ENCODE peak calls at places on chromosomes 13 and 19, in seven cellular contexts. Z, A, T, F, G, C and Y are unnamed samples.
A peak's percentile ranks its signal among the peaks of the same experiment; 100 is the strongest.

GRCh38 chr19:27759896-27760295 is 1453.1 kb downstream of the UQCRFS1 start:
- DNase-seq in G (no peak), F (no peak), T (no peak), Z (no peak), C (no peak), A (no peak), Y (no peak)

GRCh38 chr19:31054430-31054829 is 294.8 kb downstream of the TSHZ3 start:
- DNase-seq in Z (peak; percentile 92), G (peak; percentile 88), T (peak; percentile 83), F (peak; percentile 40), A (peak; percentile 37), C (peak; percentile 70), Y (peak; percentile 80)

GRCh38 chr19:9144920-9145319 is 4.7 kb downstream of the ZNF317 start:
- DNase-seq in F (no peak), G (no peak), C (no peak), A (no peak), Z (peak; percentile 23), T (no peak), Y (peak; percentile 16)

GRCh38 chr19:18167975-18168645 is 5.5 kb upstream of the IFI30 start:
- DNase-seq in G (no peak), C (no peak), Z (no peak), A (peak; percentile 51), T (peak; percentile 16), F (no peak), Y (peak; percentile 47)

GRCh38 chr13:25847145-25847544 is 204.7 kb downstream of the SHISA2 start:
- DNase-seq in F (no peak), G (no peak), Z (no peak), C (no peak), A (no peak), T (no peak), Y (no peak)

GRCh38 chr13:36297600-36298338 is at the start of gene CCDC169:
- DNase-seq in C (peak; percentile 83), Z (peak; percentile 89), F (peak; percentile 65), A (peak; percentile 87), T (peak; percentile 51), G (peak; percentile 93), Y (peak; percentile 79)

GRCh38 chr19:3516675-3517207 is 10.6 kb downstream of the FZR1 start:
- DNase-seq in F (no peak), G (no peak), T (no peak), C (no peak), A (no peak), Z (no peak), Y (no peak)

GRCh38 chr19:19900124-19900523 is 622 bp upstream of the ZNF93 start:
- DNase-seq in F (no peak), G (no peak), C (no peak), Z (peak; percentile 81), A (peak; percentile 28), T (peak; percentile 75), Y (peak; percentile 79)

GRCh38 chr19:32581704-32582164 is 744 bp downstream of the PDCD5 start:
- DNase-seq in Z (peak; percentile 37), C (no peak), G (peak; percentile 31), F (no peak), T (peak; percentile 66), A (peak; percentile 72), Y (peak; percentile 87)

GRCh38 chr19:12166596-12166995 is 3.7 kb downstream of the ZNF136 start:
- DNase-seq in Z (no peak), G (no peak), F (no peak), C (no peak), A (no peak), T (peak; percentile 67), Y (peak; percentile 48)

GRCh38 chr13:64756621-64757020 is 2473.5 kb downstream of the PCDH9 start:
- DNase-seq in F (no peak), G (no peak), Z (no peak), A (peak; percentile 20), C (no peak), T (no peak), Y (no peak)

GRCh38 chr13:73173160-73173905 is 114.5 kb downstream of the KLF5 start:
- DNase-seq in Z (no peak), A (peak; percentile 92), C (no peak), F (no peak), G (no peak), T (no peak), Y (no peak)

GRCh38 chr19:13044160-13044853 is 49.0 kb downstream of the NFIX start:
- DNase-seq in T (peak; percentile 62), F (no peak), A (no peak), C (no peak), G (no peak), Z (no peak), Y (no peak)

GRCh38 chr13:105336706-105337582 is 1198.5 kb downstream of the EFNB2 start:
- DNase-seq in F (no peak), G (no peak), A (peak; percentile 12), T (peak; percentile 55), Z (peak; percentile 21), C (no peak), Y (no peak)

GRCh38 chr13:51034906-51035305 is 76.2 kb downstream of the C13orf42 start:
- DNase-seq in G (no peak), Z (no peak), T (no peak), C (no peak), F (no peak), A (no peak), Y (no peak)

GRCh38 chr13:84816567-84817133 is 934.4 kb upstream of the SLITRK1 start:
- DNase-seq in G (no peak), A (no peak), T (no peak), Z (no peak), F (no peak), C (no peak), Y (no peak)

GRCh38 chr13:106533940-106534843 is 1.3 kb downstream of the EFNB2 start:
- DNase-seq in G (no peak), C (no peak), A (peak; percentile 40), T (peak; percentile 63), F (no peak), Z (peak; percentile 78), Y (peak; percentile 83)

GRCh38 chr13:20128459-20128927 is 32.4 kb downstream of the GJA3 start:
- DNase-seq in C (no peak), T (no peak), A (peak; percentile 48), Z (no peak), F (no peak), G (peak; percentile 45), Y (no peak)

GRCh38 chr13:44174769-44175425 is 198.7 kb upstream of the SERP2 start:
- DNase-seq in G (no peak), F (no peak), C (no peak), A (peak; percentile 78), T (peak; percentile 76), Z (peak; percentile 93), Y (peak; percentile 74)

GRCh38 chr19:2180881-2181617 is 17.3 kb downstream of the DOT1L start:
- DNase-seq in C (no peak), G (peak; percentile 24), F (no peak), A (no peak), T (no peak), Z (no peak), Y (no peak)

DNA sequence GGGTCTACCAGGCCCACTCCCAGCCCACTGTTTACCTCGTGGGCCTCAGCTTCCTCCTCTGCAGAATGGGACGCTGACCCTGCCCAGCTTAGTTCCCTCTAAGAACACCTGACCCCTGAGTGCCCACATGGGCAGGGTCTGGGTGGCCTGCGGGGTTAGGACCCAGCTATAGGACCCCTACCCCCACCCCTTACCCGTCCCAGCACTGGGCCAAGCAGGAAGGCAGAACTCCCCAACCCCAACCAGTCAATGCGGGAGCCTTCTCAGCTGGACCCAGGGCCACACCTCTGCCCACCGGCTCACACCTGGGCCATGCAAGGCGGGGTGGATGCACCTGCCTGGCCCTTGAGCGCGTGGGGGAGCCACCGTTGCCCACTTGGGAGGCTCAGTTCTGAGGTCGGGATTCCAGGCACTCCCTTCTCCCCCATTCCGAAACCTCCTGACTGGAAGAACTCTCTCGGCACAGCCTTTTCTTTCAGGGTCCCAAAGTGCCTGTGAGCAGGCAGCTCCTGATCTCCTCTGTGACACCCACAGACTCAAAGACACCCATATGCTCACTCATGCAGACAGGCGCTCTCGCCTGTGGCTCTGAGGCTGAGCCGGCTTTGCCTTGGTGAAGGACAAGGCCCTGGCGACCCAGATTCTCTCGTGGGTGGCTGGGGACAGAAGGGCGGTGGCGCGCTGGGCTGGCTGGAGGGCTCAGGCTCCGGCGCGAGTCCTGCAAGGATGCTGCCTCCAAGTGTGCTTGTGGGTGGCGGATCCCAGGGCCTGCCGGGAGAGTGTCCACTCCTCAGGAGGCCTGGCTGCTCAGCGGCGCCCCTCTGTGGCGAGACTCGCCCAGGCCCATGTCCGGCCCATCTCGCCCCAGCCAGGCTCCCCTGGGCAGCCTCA is 27.9 kb upstream of the PARP4 start:
- DNase-seq in T (no peak), A (no peak), F (peak; percentile 23), C (peak; percentile 54), Z (peak; percentile 72), G (peak; percentile 82), Y (peak; percentile 25)
- H3K4me2 ChIP-seq in T (no peak overlapping the region), A (no peak overlapping the region), F (no peak overlapping the region), C (peak overlapping the region; percentile 93), Z (no peak overlapping the region), G (peak overlapping the region; percentile 44), Y (no peak overlapping the region)

GRCh38 chr13:77124423-77124822 is 97.5 kb upstream of the FBXL3 start:
- DNase-seq in T (no peak), C (no peak), Z (no peak), F (no peak), A (no peak), G (no peak), Y (no peak)
- H3K18ac ChIP-seq in T (no peak overlapping the region), C (no peak overlapping the region), Z (no peak overlapping the region), F (no peak overlapping the region), A (no peak overlapping the region), G (no peak overlapping the region), Y (no peak overlapping the region)

GRCh38 chr19:49497047-49497789 is 984 bp downstream of the RPS11 start:
- DNase-seq in G (peak; percentile 54), C (no peak), Z (peak; percentile 71), A (peak; percentile 62), T (peak; percentile 47), F (no peak), Y (peak; percentile 58)

GRCh38 chr19:49498475-49498874 is 2.2 kb downstream of the RPS11 start:
- DNase-seq in T (no peak), G (no peak), A (no peak), C (no peak), Z (no peak), F (no peak), Y (no peak)

GRCh38 chr19:49499030-49499670 is 2.9 kb downstream of the RPS11 start:
- DNase-seq in C (no peak), Z (no peak), A (no peak), F (no peak), T (no peak), G (no peak), Y (no peak)

GRCh38 chr19:49496574-49497008 is 357 bp downstream of the RPS11 start:
- DNase-seq in C (no peak), T (no peak), Z (no peak), G (no peak), A (no peak), F (no peak), Y (no peak)

GRCh38 chr19:49497790-49498106 is 1.5 kb downstream of the RPS11 start:
- DNase-seq in Z (no peak), T (no peak), C (no peak), F (no peak), G (no peak), A (no peak), Y (no peak)
- H3K4me1 ChIP-seq in Z (peaks cover 10% of the 10 kb centered on the region), T (peaks cover 9% of the 10 kb centered on the region), C (peaks cover 32% of the 10 kb centered on the region), F (peaks cover 2% of the 10 kb centered on the region), G (no peaks in the 10 kb centered on the region), A (peaks cover 2% of the 10 kb centered on the region), Y (peaks cover 27% of the 10 kb centered on the region)

DNA sequence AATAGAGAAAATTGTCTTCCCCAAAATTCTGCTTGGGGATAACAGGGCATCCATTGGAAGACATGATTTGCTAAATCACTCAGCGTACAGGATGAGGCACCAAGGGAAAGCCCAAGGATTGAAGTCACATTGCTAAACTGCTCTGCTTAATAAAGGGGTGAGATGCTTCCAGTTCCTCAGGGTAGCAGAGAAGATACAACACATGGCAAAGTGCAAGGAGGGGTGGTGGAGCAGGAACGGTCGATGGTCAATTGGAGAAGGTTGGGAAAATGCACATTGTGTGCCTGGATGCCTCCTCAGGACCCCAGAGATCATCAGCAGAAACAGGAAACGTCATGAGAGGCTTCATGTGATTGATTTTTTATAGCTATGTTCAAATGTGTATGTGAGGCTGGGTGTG is 116.3 kb upstream of the SOX1 start:
- DNase-seq in C (no peak), Z (no peak), A (no peak), F (no peak), T (no peak), G (no peak), Y (no peak)
- H3K4me2 ChIP-seq in C (no peak overlapping the region), Z (no peak overlapping the region), A (no peak overlapping the region), F (no peak overlapping the region), T (no peak overlapping the region), G (no peak overlapping the region), Y (no peak overlapping the region)